ENCODE peak calls at places on chromosome 22, in seven cellular contexts. One of them, this sample, is unnamed.

GRCh38 chr22:32753591-32753990 is 47.9 kb upstream of the TIMP3 start:
- DNase-seq in HEK293T: no peak
- DNase-seq in T-cell: no peak
- DNase-seq in RWPE1: no peak
- DNase-seq in NCI-H1092: no peak
- DNase-seq in activated CD4-positive, alpha-beta T cell treated with anti-CD3 and anti-CD28 coated beads, Interleukin-2, amount 50 U/mL, for 48 hours: no peak
- DNase-seq in NCI-H345: no peak
- DNase-seq in this sample: no peak

GRCh38 chr22:29270475-29271271 is 2.6 kb downstream of the EWSR1 start:
- DNase-seq in activated CD4-positive, alpha-beta T cell treated with anti-CD3 and anti-CD28 coated beads, Interleukin-2, amount 50 U/mL, for 48 hours: no peak
- DNase-seq in NCI-H345: no peak
- DNase-seq in RWPE1: no peak
- DNase-seq in NCI-H1092: no peak
- DNase-seq in HEK293T: no peak
- DNase-seq in T-cell: no peak
- DNase-seq in this sample: peak

GRCh38 chr22:40453676-40454075 is 83.3 kb downstream of the SGSM3 start:
- DNase-seq in NCI-H1092: no peak
- DNase-seq in activated CD4-positive, alpha-beta T cell treated with anti-CD3 and anti-CD28 coated beads, Interleukin-2, amount 50 U/mL, for 48 hours: no peak
- DNase-seq in NCI-H345: no peak
- DNase-seq in RWPE1: no peak
- DNase-seq in HEK293T: no peak
- DNase-seq in T-cell: no peak
- DNase-seq in this sample: no peak

GRCh38 chr22:26416670-26417270 is 12.3 kb upstream of the ASPHD2 start:
- DNase-seq in T-cell: no peak
- DNase-seq in HEK293T: no peak
- DNase-seq in RWPE1: peak
- DNase-seq in activated CD4-positive, alpha-beta T cell treated with anti-CD3 and anti-CD28 coated beads, Interleukin-2, amount 50 U/mL, for 48 hours: no peak
- DNase-seq in NCI-H1092: no peak
- DNase-seq in NCI-H345: no peak
- DNase-seq in this sample: peak

GRCh38 chr22:20184501-20185145 is 33.8 kb upstream of the CCDC188 start:
- DNase-seq in NCI-H1092: no peak
- DNase-seq in RWPE1: no peak
- DNase-seq in T-cell: no peak
- DNase-seq in activated CD4-positive, alpha-beta T cell treated with anti-CD3 and anti-CD28 coated beads, Interleukin-2, amount 50 U/mL, for 48 hours: no peak
- DNase-seq in NCI-H345: no peak
- DNase-seq in HEK293T: no peak
- DNase-seq in this sample: no peak

GRCh38 chr22:41057076-41057475 is 35.3 kb upstream of the EP300 start:
- DNase-seq in T-cell: no peak
- DNase-seq in NCI-H345: no peak
- DNase-seq in NCI-H1092: no peak
- DNase-seq in HEK293T: no peak
- DNase-seq in RWPE1: no peak
- DNase-seq in activated CD4-positive, alpha-beta T cell treated with anti-CD3 and anti-CD28 coated beads, Interleukin-2, amount 50 U/mL, for 48 hours: no peak
- DNase-seq in this sample: no peak

GRCh38 chr22:20553947-20554741 is 46.7 kb downstream of the MED15 start:
- DNase-seq in NCI-H345: no peak
- DNase-seq in T-cell: no peak
- DNase-seq in NCI-H1092: no peak
- DNase-seq in activated CD4-positive, alpha-beta T cell treated with anti-CD3 and anti-CD28 coated beads, Interleukin-2, amount 50 U/mL, for 48 hours: no peak
- DNase-seq in RWPE1: no peak
- DNase-seq in HEK293T: no peak
- DNase-seq in this sample: no peak

GRCh38 chr22:41888638-41889200 is 26.2 kb downstream of the SHISA8 start:
- DNase-seq in T-cell: no peak
- DNase-seq in NCI-H1092: no peak
- DNase-seq in NCI-H345: no peak
- DNase-seq in activated CD4-positive, alpha-beta T cell treated with anti-CD3 and anti-CD28 coated beads, Interleukin-2, amount 50 U/mL, for 48 hours: no peak
- DNase-seq in RWPE1: no peak
- DNase-seq in HEK293T: no peak
- DNase-seq in this sample: no peak

GRCh38 chr22:32354360-32355351 is 3.0 kb upstream of the RFPL3 start:
- DNase-seq in NCI-H1092: no peak
- DNase-seq in HEK293T: no peak
- DNase-seq in T-cell: no peak
- DNase-seq in NCI-H345: no peak
- DNase-seq in RWPE1: peak
- DNase-seq in activated CD4-positive, alpha-beta T cell treated with anti-CD3 and anti-CD28 coated beads, Interleukin-2, amount 50 U/mL, for 48 hours: no peak
- DNase-seq in this sample: peak

GRCh38 chr22:31556627-31557203 is 60.4 kb downstream of the SFI1 start:
- DNase-seq in NCI-H345: no peak
- DNase-seq in RWPE1: peak
- DNase-seq in T-cell: no peak
- DNase-seq in HEK293T: peak
- DNase-seq in activated CD4-positive, alpha-beta T cell treated with anti-CD3 and anti-CD28 coated beads, Interleukin-2, amount 50 U/mL, for 48 hours: no peak
- DNase-seq in NCI-H1092: no peak
- DNase-seq in this sample: peak

GRCh38 chr22:29144786-29145160 is 60.9 kb upstream of the EMID1 start:
- DNase-seq in HEK293T: no peak
- DNase-seq in NCI-H345: no peak
- DNase-seq in T-cell: no peak
- DNase-seq in activated CD4-positive, alpha-beta T cell treated with anti-CD3 and anti-CD28 coated beads, Interleukin-2, amount 50 U/mL, for 48 hours: no peak
- DNase-seq in RWPE1: no peak
- DNase-seq in NCI-H1092: no peak
- DNase-seq in this sample: no peak

GRCh38 chr22:40009953-40010751 is 15.4 kb downstream of the FAM83F start:
- DNase-seq in T-cell: peak
- DNase-seq in RWPE1: no peak
- DNase-seq in HEK293T: no peak
- DNase-seq in activated CD4-positive, alpha-beta T cell treated with anti-CD3 and anti-CD28 coated beads, Interleukin-2, amount 50 U/mL, for 48 hours: peak
- DNase-seq in NCI-H345: no peak
- DNase-seq in NCI-H1092: peak
- DNase-seq in this sample: no peak

GRCh38 chr22:50306753-50307749 is at the start of gene PLXNB2:
- DNase-seq in HEK293T: peak
- DNase-seq in activated CD4-positive, alpha-beta T cell treated with anti-CD3 and anti-CD28 coated beads, Interleukin-2, amount 50 U/mL, for 48 hours: peak
- DNase-seq in T-cell: no peak
- DNase-seq in NCI-H1092: peak
- DNase-seq in RWPE1: no peak
- DNase-seq in NCI-H345: peak
- DNase-seq in this sample: peak

GRCh38 chr22:29520851-29521250 is 32.7 kb downstream of the THOC5 start:
- DNase-seq in T-cell: no peak
- DNase-seq in HEK293T: no peak
- DNase-seq in RWPE1: no peak
- DNase-seq in activated CD4-positive, alpha-beta T cell treated with anti-CD3 and anti-CD28 coated beads, Interleukin-2, amount 50 U/mL, for 48 hours: no peak
- DNase-seq in NCI-H345: no peak
- DNase-seq in NCI-H1092: no peak
- DNase-seq in this sample: peak

GRCh38 chr22:44809456-44809855 is 57.1 kb downstream of the ARHGAP8 start:
- DNase-seq in NCI-H345: no peak
- DNase-seq in T-cell: no peak
- DNase-seq in HEK293T: no peak
- DNase-seq in NCI-H1092: no peak
- DNase-seq in RWPE1: no peak
- DNase-seq in activated CD4-positive, alpha-beta T cell treated with anti-CD3 and anti-CD28 coated beads, Interleukin-2, amount 50 U/mL, for 48 hours: no peak
- DNase-seq in this sample: no peak

GRCh38 chr22:48627966-48628365 is 1199.7 kb downstream of the BRD1 start:
- DNase-seq in NCI-H345: no peak
- DNase-seq in HEK293T: no peak
- DNase-seq in T-cell: no peak
- DNase-seq in RWPE1: no peak
- DNase-seq in NCI-H1092: no peak
- DNase-seq in activated CD4-positive, alpha-beta T cell treated with anti-CD3 and anti-CD28 coated beads, Interleukin-2, amount 50 U/mL, for 48 hours: no peak
- DNase-seq in this sample: no peak

GRCh38 chr22:29748248-29748893 is 18.4 kb downstream of the ZMAT5 start:
- DNase-seq in activated CD4-positive, alpha-beta T cell treated with anti-CD3 and anti-CD28 coated beads, Interleukin-2, amount 50 U/mL, for 48 hours: no peak
- DNase-seq in RWPE1: no peak
- DNase-seq in HEK293T: no peak
- DNase-seq in NCI-H345: no peak
- DNase-seq in T-cell: no peak
- DNase-seq in NCI-H1092: no peak
- DNase-seq in this sample: no peak

GRCh38 chr22:35910013-35910860 is 118.4 kb downstream of the RBFOX2 start:
- DNase-seq in activated CD4-positive, alpha-beta T cell treated with anti-CD3 and anti-CD28 coated beads, Interleukin-2, amount 50 U/mL, for 48 hours: no peak
- DNase-seq in T-cell: no peak
- DNase-seq in RWPE1: no peak
- DNase-seq in HEK293T: no peak
- DNase-seq in NCI-H345: no peak
- DNase-seq in NCI-H1092: no peak
- DNase-seq in this sample: peak

GRCh38 chr22:36900225-36900624 is 13.2 kb upstream of the CSF2RB start:
- DNase-seq in activated CD4-positive, alpha-beta T cell treated with anti-CD3 and anti-CD28 coated beads, Interleukin-2, amount 50 U/mL, for 48 hours: no peak
- DNase-seq in RWPE1: no peak
- DNase-seq in T-cell: no peak
- DNase-seq in HEK293T: no peak
- DNase-seq in NCI-H1092: no peak
- DNase-seq in NCI-H345: no peak
- DNase-seq in this sample: no peak

GRCh38 chr22:44242946-44243724 is 62.4 kb downstream of the PARVG start:
- DNase-seq in NCI-H1092: no peak
- DNase-seq in activated CD4-positive, alpha-beta T cell treated with anti-CD3 and anti-CD28 coated beads, Interleukin-2, amount 50 U/mL, for 48 hours: no peak
- DNase-seq in T-cell: no peak
- DNase-seq in NCI-H345: no peak
- DNase-seq in RWPE1: no peak
- DNase-seq in HEK293T: no peak
- DNase-seq in this sample: no peak

GRCh38 chr22:46046299-46046685 is 69.3 kb upstream of the WNT7B start:
- DNase-seq in T-cell: no peak
- DNase-seq in RWPE1: no peak
- DNase-seq in NCI-H345: no peak
- DNase-seq in NCI-H1092: no peak
- DNase-seq in HEK293T: no peak
- DNase-seq in activated CD4-positive, alpha-beta T cell treated with anti-CD3 and anti-CD28 coated beads, Interleukin-2, amount 50 U/mL, for 48 hours: no peak
- DNase-seq in this sample: no peak

GRCh38 chr22:30241576-30242371 is 4.8 kb downstream of the LIF start:
- DNase-seq in HEK293T: no peak
- DNase-seq in activated CD4-positive, alpha-beta T cell treated with anti-CD3 and anti-CD28 coated beads, Interleukin-2, amount 50 U/mL, for 48 hours: peak
- DNase-seq in NCI-H345: no peak
- DNase-seq in RWPE1: no peak
- DNase-seq in T-cell: no peak
- DNase-seq in NCI-H1092: no peak
- DNase-seq in this sample: no peak

GRCh38 chr22:43289976-43290663 is 53.1 kb downstream of the SCUBE1 start:
- DNase-seq in HEK293T: no peak
- DNase-seq in T-cell: no peak
- DNase-seq in NCI-H345: peak
- DNase-seq in activated CD4-positive, alpha-beta T cell treated with anti-CD3 and anti-CD28 coated beads, Interleukin-2, amount 50 U/mL, for 48 hours: no peak
- DNase-seq in NCI-H1092: peak
- DNase-seq in RWPE1: no peak
- DNase-seq in this sample: peak

GRCh38 chr22:47515384-47516125 is 753.1 kb downstream of the TBC1D22A start:
- DNase-seq in T-cell: no peak
- DNase-seq in NCI-H345: no peak
- DNase-seq in RWPE1: no peak
- DNase-seq in NCI-H1092: no peak
- DNase-seq in activated CD4-positive, alpha-beta T cell treated with anti-CD3 and anti-CD28 coated beads, Interleukin-2, amount 50 U/mL, for 48 hours: no peak
- DNase-seq in HEK293T: no peak
- DNase-seq in this sample: no peak

GRCh38 chr22:42881982-42882656 is 25.0 kb upstream of the ARFGAP3 start:
- DNase-seq in RWPE1: no peak
- DNase-seq in NCI-H345: no peak
- DNase-seq in NCI-H1092: no peak
- DNase-seq in activated CD4-positive, alpha-beta T cell treated with anti-CD3 and anti-CD28 coated beads, Interleukin-2, amount 50 U/mL, for 48 hours: no peak
- DNase-seq in T-cell: no peak
- DNase-seq in HEK293T: no peak
- DNase-seq in this sample: no peak

GRCh38 chr22:24437091-24437490 is 9.7 kb downstream of the ADORA2A start:
- DNase-seq in HEK293T: no peak
- DNase-seq in NCI-H345: no peak
- DNase-seq in T-cell: no peak
- DNase-seq in activated CD4-positive, alpha-beta T cell treated with anti-CD3 and anti-CD28 coated beads, Interleukin-2, amount 50 U/mL, for 48 hours: no peak
- DNase-seq in RWPE1: no peak
- DNase-seq in NCI-H1092: no peak
- DNase-seq in this sample: no peak

GRCh38 chr22:37043828-37044538 is 7.6 kb upstream of the KCTD17 start:
- DNase-seq in NCI-H345: peak
- DNase-seq in RWPE1: no peak
- DNase-seq in HEK293T: peak
- DNase-seq in T-cell: no peak
- DNase-seq in activated CD4-positive, alpha-beta T cell treated with anti-CD3 and anti-CD28 coated beads, Interleukin-2, amount 50 U/mL, for 48 hours: peak
- DNase-seq in NCI-H1092: peak
- DNase-seq in this sample: peak

GRCh38 chr22:48488611-48489456 is 1338.8 kb downstream of the BRD1 start:
- DNase-seq in RWPE1: no peak
- DNase-seq in activated CD4-positive, alpha-beta T cell treated with anti-CD3 and anti-CD28 coated beads, Interleukin-2, amount 50 U/mL, for 48 hours: no peak
- DNase-seq in NCI-H345: peak
- DNase-seq in HEK293T: no peak
- DNase-seq in NCI-H1092: no peak
- DNase-seq in T-cell: no peak
- DNase-seq in this sample: no peak

GRCh38 chr22:43088979-43089717 is at the start of gene TTLL1:
- DNase-seq in activated CD4-positive, alpha-beta T cell treated with anti-CD3 and anti-CD28 coated beads, Interleukin-2, amount 50 U/mL, for 48 hours: peak
- DNase-seq in HEK293T: peak
- DNase-seq in T-cell: peak
- DNase-seq in RWPE1: peak
- DNase-seq in NCI-H1092: peak
- DNase-seq in NCI-H345: peak
- DNase-seq in this sample: peak

GRCh38 chr22:32804036-32804435 is 2.5 kb downstream of the TIMP3 start:
- DNase-seq in activated CD4-positive, alpha-beta T cell treated with anti-CD3 and anti-CD28 coated beads, Interleukin-2, amount 50 U/mL, for 48 hours: no peak
- DNase-seq in NCI-H1092: no peak
- DNase-seq in HEK293T: no peak
- DNase-seq in NCI-H345: no peak
- DNase-seq in RWPE1: no peak
- DNase-seq in T-cell: no peak
- DNase-seq in this sample: peak

GRCh38 chr22:37982151-37982838 is 2.1 kb downstream of the SOX10 start:
- DNase-seq in HEK293T: no peak
- DNase-seq in T-cell: no peak
- DNase-seq in activated CD4-positive, alpha-beta T cell treated with anti-CD3 and anti-CD28 coated beads, Interleukin-2, amount 50 U/mL, for 48 hours: no peak
- DNase-seq in NCI-H1092: no peak
- DNase-seq in RWPE1: no peak
- DNase-seq in NCI-H345: no peak
- DNase-seq in this sample: no peak

GRCh38 chr22:30890689-30891442 is 77.7 kb downstream of the MORC2 start:
- DNase-seq in activated CD4-positive, alpha-beta T cell treated with anti-CD3 and anti-CD28 coated beads, Interleukin-2, amount 50 U/mL, for 48 hours: peak
- DNase-seq in RWPE1: peak
- DNase-seq in NCI-H1092: no peak
- DNase-seq in HEK293T: peak
- DNase-seq in T-cell: peak
- DNase-seq in NCI-H345: no peak
- DNase-seq in this sample: peak

This sample was measured in fibroblast of mammary gland.